ENCODE peak calls at places on chromosome 13, in seven cellular contexts. R is activated T-cell treated with anti-CD3 and anti-CD28 coated beads, Interleukin-2, amount 50 U/mL, for 72 hours; G is fibroblast of pulmonary artery; U is RWPE1; H is DMS53; Z is MM.1S; X is amygdala. S is an unnamed sample.

GRCh38 chr13:67509039-67509438 is 278.9 kb upstream of the PCDH9 start:
- DNase-seq in R (no peak), G (no peak), U (no peak), H (no peak), Z (no peak), X (no peak), S (no peak)

GRCh38 chr13:98492335-98493034 is 84.4 kb downstream of the STK24 start:
- DNase-seq in R (no peak), G (no peak), U (no peak), H (no peak), Z (no peak), X (no peak), S (no peak)

GRCh38 chr13:25218011-25218410 is 45.9 kb upstream of the AMER2 start:
- DNase-seq in R (no peak), G (no peak), U (no peak), H (no peak), Z (no peak), X (no peak), S (no peak)

GRCh38 chr13:20624213-20624612 is 57.3 kb downstream of the IFT88 start:
- DNase-seq in R (no peak), G (no peak), U (no peak), H (no peak), Z (no peak), X (no peak), S (no peak)

GRCh38 chr13:36850790-36851438 is 31.9 kb downstream of the RFXAP start:
- DNase-seq in R (peak; percentile 3), G (peak; percentile 13), U (no peak), H (peak; percentile 55), Z (no peak), X (no peak), S (peak; percentile 37)

GRCh38 chr13:31793246-31793645 is 53.9 kb downstream of the RXFP2 start:
- DNase-seq in R (no peak), G (no peak), U (no peak), H (no peak), Z (no peak), X (no peak), S (peak; percentile 76)

GRCh38 chr13:114129649-114130062 is 2.8 kb downstream of the RASA3 start:
- DNase-seq in R (peak; percentile 55), G (no peak), U (no peak), H (no peak), Z (no peak), X (no peak), S (peak; percentile 50)

GRCh38 chr13:114226088-114226487 is 8.6 kb upstream of the CDC16 start:
- DNase-seq in R (no peak), G (no peak), U (no peak), H (no peak), Z (peak; percentile 19), X (no peak), S (no peak)

GRCh38 chr13:65971541-65971940 is 1258.6 kb downstream of the PCDH9 start:
- DNase-seq in R (no peak), G (no peak), U (no peak), H (no peak), Z (no peak), X (no peak), S (no peak)

GRCh38 chr13:32426981-32427851 is 714 bp downstream of the N4BP2L1 start:
- DNase-seq in R (peak; percentile 67), G (no peak), U (no peak), H (peak; percentile 72), Z (peak; percentile 44), X (peak; percentile 47), S (peak; percentile 25)

GRCh38 chr13:75633285-75633684 is 2.8 kb upstream of the LMO7 start:
- DNase-seq in R (no peak), G (peak; percentile 87), U (no peak), H (no peak), Z (no peak), X (no peak), S (no peak)

GRCh38 chr13:51032831-51033230 is 78.2 kb downstream of the C13orf42 start:
- DNase-seq in R (no peak), G (no peak), U (no peak), H (no peak), Z (no peak), X (no peak), S (no peak)

GRCh38 chr13:106159295-106160195 is 375.9 kb downstream of the EFNB2 start:
- DNase-seq in R (no peak), G (no peak), U (no peak), H (no peak), Z (no peak), X (no peak), S (no peak)

GRCh38 chr13:30923423-30923822 is 9.0 kb upstream of the TEX26 start:
- DNase-seq in R (no peak), G (no peak), U (no peak), H (no peak), Z (no peak), X (no peak), S (no peak)

GRCh38 chr13:50905256-50905655 is 4.3 kb upstream of the RNASEH2B start:
- DNase-seq in R (no peak), G (no peak), U (no peak), H (peak; percentile 18), Z (no peak), X (no peak), S (no peak)

GRCh38 chr13:26619321-26619720 is 61.8 kb downstream of the WASF3 start:
- DNase-seq in R (no peak), G (peak; percentile 24), U (peak; percentile 8), H (no peak), Z (no peak), X (no peak), S (no peak)

GRCh38 chr13:53238241-53238640 is 209.6 kb downstream of the OLFM4 start:
- DNase-seq in R (no peak), G (no peak), U (no peak), H (peak; percentile 78), Z (no peak), X (no peak), S (no peak)

GRCh38 chr13:91739751-91740150 is 341.3 kb downstream of the GPC5 start:
- DNase-seq in R (no peak), G (no peak), U (no peak), H (no peak), Z (no peak), X (no peak), S (no peak)

GRCh38 chr13:73741111-73741510 is 393.1 kb downstream of the KLF12 start:
- DNase-seq in R (no peak), G (peak; percentile 11), U (no peak), H (no peak), Z (no peak), X (no peak), S (no peak)

GRCh38 chr13:106536244-106537034 is 977 bp upstream of the EFNB2 start:
- DNase-seq in R (peak; percentile 89), G (peak; percentile 91), U (peak; percentile 72), H (peak; percentile 76), Z (peak; percentile 88), X (peak; percentile 67), S (peak; percentile 94)

GRCh38 chr13:39385154-39385553 is 217.8 kb downstream of the LHFPL6 start:
- DNase-seq in R (no peak), G (no peak), U (no peak), H (no peak), Z (no peak), X (no peak), S (no peak)

GRCh38 chr13:55577082-55577846 is 1563.5 kb upstream of the PRR20A start:
- DNase-seq in R (no peak), G (no peak), U (no peak), H (no peak), Z (no peak), X (no peak), S (no peak)

GRCh38 chr13:45623516-45624090 is 8.1 kb upstream of the ERICH6B start:
- DNase-seq in R (no peak), G (peak; percentile 39), U (peak; percentile 47), H (peak; percentile 56), Z (no peak), X (no peak), S (peak; percentile 31)

GRCh38 chr13:98327326-98328314 is 150.6 kb upstream of the RNF113B start:
- DNase-seq in R (no peak), G (peak; percentile 59), U (no peak), H (no peak), Z (no peak), X (no peak), S (no peak)

GRCh38 chr13:111213964-111214726 is 99.0 kb downstream of the ARHGEF7 start:
- DNase-seq in R (no peak), G (no peak), U (no peak), H (no peak), Z (no peak), X (no peak), S (no peak)

GRCh38 chr13:40189426-40189825 is 477.0 kb downstream of the FOXO1 start:
- DNase-seq in R (peak; percentile 49), G (no peak), U (no peak), H (no peak), Z (no peak), X (no peak), S (no peak)

GRCh38 chr13:74870865-74871264 is 611.1 kb downstream of the TBC1D4 start:
- DNase-seq in R (no peak), G (peak; percentile 39), U (peak; percentile 26), H (no peak), Z (no peak), X (no peak), S (peak; percentile 61)

S was measured in endothelial cell of umbilical vein.